ENCODE peak calls at places on chromosomes 6 and 20, in nine cellular contexts. W is K562; O is dorsolateral prefrontal cortex; M is GM23248; Z is neuronal stem cell; F is upper lobe of right lung; S is CD4-positive, alpha-beta memory T cell; G is RWPE1; L is mammary epithelial cell. V is an unnamed sample.
A peak's percentile ranks its signal among the peaks of the same experiment; 100 is the strongest.

GRCh38 chr20:62183426-62184142 is 756 bp downstream of the MTG2 start:
- DNase-seq in F (no peak), M (peak; percentile 57), O (no peak), G (no peak), W (peak; percentile 20), Z (no peak), S (no peak), L (no peak), V (no peak)

GRCh38 chr20:32296874-32297420 is 19.5 kb downstream of the KIF3B start:
- DNase-seq in Z (no peak), S (no peak), M (no peak), G (no peak), L (no peak), W (no peak), F (no peak), O (no peak), V (no peak)

GRCh38 chr6:150299873-150300485 is 68.8 kb upstream of the IYD start:
- DNase-seq in G (no peak), F (no peak), W (no peak), Z (no peak), S (no peak), M (no peak), L (no peak), O (no peak), V (no peak)

GRCh38 chr20:4936392-4936850 is 64.9 kb downstream of the SLC23A2 start:
- DNase-seq in L (no peak), M (no peak), O (no peak), F (no peak), Z (no peak), W (no peak), S (no peak), G (no peak), V (no peak)

GRCh38 chr6:147852772-147853171 is 344.3 kb downstream of the SAMD5 start:
- DNase-seq in Z (no peak), F (no peak), G (no peak), S (no peak), O (no peak), L (no peak), M (peak; percentile 10), W (no peak), V (no peak)

GRCh38 chr6:24666616-24667377 is at the start of the genes ACOT13 and TDP2:
- DNase-seq in G (peak; percentile 96), L (peak; percentile 96), Z (peak; percentile 96), S (peak; percentile 98), F (peak; percentile 98), O (peak; percentile 88), W (peak; percentile 100), M (peak; percentile 98), V (peak; percentile 75)

GRCh38 chr6:33744001-33744848 is 2.5 kb downstream of the IP6K3 start:
- DNase-seq in F (no peak), S (peak; percentile 57), G (peak; percentile 95), O (peak; percentile 81), M (peak; percentile 77), W (peak; percentile 84), Z (peak; percentile 73), L (peak; percentile 96), V (peak; percentile 99)

GRCh38 chr6:120384671-120385070 is 949.6 kb downstream of the TBC1D32 start:
- DNase-seq in M (peak; percentile 3), W (no peak), O (no peak), F (no peak), Z (no peak), L (peak; percentile 8), G (no peak), S (no peak), V (no peak)

GRCh38 chr6:25124216-25124615 is 155.0 kb upstream of the CARMIL1 start:
- DNase-seq in L (no peak), W (no peak), M (no peak), F (no peak), Z (no peak), G (no peak), O (no peak), S (no peak), V (no peak)

GRCh38 chr6:146433881-146434741 is 109.5 kb upstream of the RAB32 start:
- DNase-seq in M (peak; percentile 51), W (no peak), F (peak; percentile 65), S (no peak), L (peak; percentile 6), Z (no peak), O (no peak), G (no peak), V (no peak)

GRCh38 chr6:142416179-142416578 is 114.4 kb downstream of the ADGRG6 start:
- DNase-seq in G (peak; percentile 28), F (no peak), O (peak; percentile 12), M (peak; percentile 98), Z (no peak), S (no peak), W (no peak), L (peak; percentile 80), V (no peak)

GRCh38 chr6:98137391-98137790 is 697.0 kb upstream of the POU3F2 start:
- DNase-seq in W (no peak), Z (no peak), L (no peak), F (no peak), G (no peak), O (no peak), M (no peak), S (no peak), V (no peak)

GRCh38 chr20:31617432-31618104 is 12.5 kb downstream of the ID1 start:
- DNase-seq in G (no peak), O (no peak), Z (no peak), L (no peak), F (no peak), M (no peak), W (no peak), S (no peak), V (no peak)

GRCh38 chr6:144033816-144034540 is 25.9 kb upstream of the PLAGL1 start:
- DNase-seq in W (peak; percentile 44), O (no peak), Z (no peak), M (peak; percentile 94), L (peak; percentile 20), F (no peak), G (peak; percentile 13), S (no peak), V (no peak)

GRCh38 chr6:152700427-152700826 is 2.7 kb downstream of the MYCT1 start:
- DNase-seq in M (no peak), W (no peak), F (no peak), L (no peak), G (no peak), O (no peak), S (no peak), Z (no peak), V (no peak)
- H3K27ac ChIP-seq in M (no peak overlapping the region), W (no peak overlapping the region), F (no peak overlapping the region), L (no peak overlapping the region), G (no peak overlapping the region), O (no peak overlapping the region), S (no peak overlapping the region), Z (no peak overlapping the region), V (no peak overlapping the region)

GRCh38 chr6:17458971-17459370 is 65.6 kb downstream of the CAP2 start:
- DNase-seq in S (no peak), W (no peak), L (no peak), G (no peak), F (no peak), O (no peak), Z (no peak), M (no peak), V (no peak)
- H3K27ac ChIP-seq in S (no peak overlapping the region), W (no peak overlapping the region), L (no peak overlapping the region), G (no peak overlapping the region), F (no peak overlapping the region), O (no peak overlapping the region), Z (no peak overlapping the region), M (no peak overlapping the region), V (no peak overlapping the region)

DNA sequence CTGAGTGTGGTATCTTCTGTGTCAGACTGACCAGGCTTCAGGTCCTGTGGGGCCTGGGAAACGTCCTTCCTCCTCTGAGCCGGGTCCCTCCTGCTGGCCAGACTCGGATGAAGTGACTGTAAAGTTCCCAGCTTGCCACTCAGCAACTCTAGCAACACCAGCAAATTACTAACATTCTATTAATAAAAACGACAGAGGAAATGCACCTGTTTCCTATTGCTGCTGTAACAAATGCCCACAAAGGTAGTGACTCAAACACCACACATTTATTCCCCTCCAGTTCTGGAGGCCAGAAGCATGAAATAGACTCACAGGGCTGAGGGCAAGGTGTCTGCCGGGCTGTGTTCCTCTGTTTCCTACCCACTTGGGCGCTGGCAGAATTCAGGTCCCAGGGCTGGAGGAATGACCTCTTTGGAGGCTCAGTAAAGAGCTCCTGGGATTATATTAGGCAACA is 48.8 kb downstream of the CTCFL start:
- DNase-seq in Z (no peak), M (no peak), G (no peak), L (no peak), O (no peak), F (peak; percentile 18), S (no peak), W (no peak), V (no peak)
- H3K27ac ChIP-seq in Z (no peak overlapping the region), M (no peak overlapping the region), G (no peak overlapping the region), L (no peak overlapping the region), O (no peak overlapping the region), F (no peak overlapping the region), S (no peak overlapping the region), W (no peak overlapping the region), V (no peak overlapping the region)

GRCh38 chr20:25054133-25054820 is 3.7 kb downstream of the ACSS1 start:
- DNase-seq in W (no peak), L (no peak), S (no peak), G (no peak), Z (no peak), F (peak; percentile 45), O (no peak), M (no peak), V (no peak)

GRCh38 chr20:25050501-25051350 is 7.2 kb downstream of the ACSS1 start:
- DNase-seq in L (no peak), Z (no peak), W (no peak), G (no peak), O (no peak), S (no peak), M (no peak), F (no peak), V (no peak)

GRCh38 chr20:25053207-25054132 is 4.5 kb downstream of the ACSS1 start:
- DNase-seq in S (no peak), O (no peak), Z (no peak), M (peak; percentile 64), W (no peak), G (no peak), F (peak; percentile 33), L (no peak), V (no peak)

GRCh38 chr20:25051386-25052155 is 6.4 kb downstream of the ACSS1 start:
- DNase-seq in F (no peak), G (no peak), S (no peak), W (no peak), L (no peak), M (no peak), Z (no peak), O (no peak), V (no peak)

DNA sequence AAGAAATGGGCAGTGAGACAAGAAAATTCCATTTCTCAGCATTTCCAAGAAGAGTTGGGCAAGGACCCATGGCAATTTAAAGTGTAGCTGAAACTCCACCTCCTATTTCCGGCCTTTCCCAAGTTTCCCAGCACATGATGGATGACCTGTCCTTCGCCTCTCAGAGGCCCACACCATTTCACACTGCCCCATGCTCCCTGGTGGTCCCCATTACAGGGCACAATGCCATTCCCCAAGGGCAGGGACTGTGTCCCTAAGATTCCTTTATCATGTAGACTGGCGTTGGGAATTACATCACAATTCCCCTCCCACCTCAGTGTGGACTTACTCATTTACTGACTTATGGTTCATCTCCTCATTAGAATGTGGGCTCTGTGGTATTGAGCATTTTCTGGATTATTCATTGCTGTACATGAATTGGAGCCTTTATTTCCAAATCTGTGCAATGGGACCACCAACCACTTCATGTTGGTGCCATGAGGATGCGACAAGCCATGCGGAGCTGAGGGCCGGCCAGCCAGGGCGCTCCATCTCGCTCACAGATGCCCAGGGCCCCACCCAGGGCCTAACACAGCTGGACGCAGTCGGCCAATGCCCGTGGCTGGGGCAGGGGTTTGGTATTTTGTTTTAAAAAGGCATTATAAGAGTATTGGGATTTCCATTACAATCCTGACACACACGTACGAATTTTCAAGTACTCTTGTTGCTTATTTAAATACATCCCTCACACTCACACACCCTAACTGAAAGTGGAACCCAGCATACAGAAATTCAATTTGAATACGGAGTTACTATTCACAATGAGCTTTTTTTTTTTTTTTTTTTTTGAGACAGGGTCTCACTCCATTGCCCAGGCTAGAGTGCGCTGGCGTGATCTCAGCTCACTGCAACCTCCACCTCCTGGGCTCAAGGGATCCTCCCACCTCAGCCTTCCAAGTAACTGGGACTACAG is 5.4 kb downstream of the ACSS1 start:
- DNase-seq in L (no peak), S (no peak), W (no peak), M (peak; percentile 59), F (peak; percentile 58), Z (no peak), G (no peak), O (no peak), V (no peak)
- H3K27ac ChIP-seq in L (no peak overlapping the region), S (no peak overlapping the region), W (no peak overlapping the region), M (no peak overlapping the region), F (peak overlapping the region; percentile 75), Z (no peak overlapping the region), G (no peak overlapping the region), O (peak overlapping the region; percentile 93), V (no peak overlapping the region)

V was measured in epithelial cell of prostate.